ENCODE peak calls at places on chromosome 1, in eight cellular contexts. One of them, this sample, is unnamed.

GRCh38 chr1:35544976-35545375 is 12.2 kb downstream of the KIAA0319L start:
- DNase-seq in vagina: no peak
- DNase-seq in lung: peak; percentile 61
- DNase-seq in BE2C: peak; percentile 70
- DNase-seq in uterus: no peak
- DNase-seq in pancreas: no peak
- DNase-seq in body of pancreas: peak; percentile 58
- DNase-seq in NT2/D1: peak; percentile 66
- DNase-seq in this sample: peak; percentile 66

GRCh38 chr1:82258887-82259286 is 458.2 kb downstream of the ADGRL2 start:
- DNase-seq in lung: no peak
- DNase-seq in body of pancreas: no peak
- DNase-seq in vagina: no peak
- DNase-seq in BE2C: no peak
- DNase-seq in uterus: no peak
- DNase-seq in pancreas: no peak
- DNase-seq in NT2/D1: no peak
- DNase-seq in this sample: no peak

GRCh38 chr1:223129229-223129851 is 13.7 kb downstream of the TLR5 start:
- DNase-seq in lung: peak; percentile 77
- DNase-seq in NT2/D1: peak; percentile 61
- DNase-seq in vagina: no peak
- DNase-seq in pancreas: peak; percentile 52
- DNase-seq in uterus: peak; percentile 76
- DNase-seq in BE2C: peak; percentile 70
- DNase-seq in body of pancreas: peak; percentile 77
- DNase-seq in this sample: peak; percentile 71

GRCh38 chr1:24970399-24970753 is 40.3 kb upstream of the RUNX3 start:
- DNase-seq in pancreas: no peak
- DNase-seq in BE2C: no peak
- DNase-seq in NT2/D1: no peak
- DNase-seq in body of pancreas: no peak
- DNase-seq in lung: no peak
- DNase-seq in vagina: no peak
- DNase-seq in uterus: no peak
- DNase-seq in this sample: no peak

GRCh38 chr1:227270554-227270953 is 47.7 kb downstream of the CDC42BPA start:
- DNase-seq in uterus: no peak
- DNase-seq in NT2/D1: no peak
- DNase-seq in BE2C: no peak
- DNase-seq in vagina: no peak
- DNase-seq in pancreas: no peak
- DNase-seq in lung: no peak
- DNase-seq in body of pancreas: no peak
- DNase-seq in this sample: no peak

GRCh38 chr1:209767706-209768105 is 11.9 kb downstream of the TRAF3IP3 start:
- DNase-seq in vagina: no peak
- DNase-seq in lung: no peak
- DNase-seq in pancreas: no peak
- DNase-seq in BE2C: no peak
- DNase-seq in uterus: no peak
- DNase-seq in body of pancreas: no peak
- DNase-seq in NT2/D1: no peak
- DNase-seq in this sample: no peak

GRCh38 chr1:30631700-30632099 is 91.7 kb downstream of the MATN1 start:
- DNase-seq in BE2C: no peak
- DNase-seq in lung: no peak
- DNase-seq in vagina: no peak
- DNase-seq in uterus: no peak
- DNase-seq in NT2/D1: no peak
- DNase-seq in pancreas: no peak
- DNase-seq in body of pancreas: no peak
- DNase-seq in this sample: no peak

GRCh38 chr1:217363319-217363718 is 267.6 kb downstream of the GPATCH2 start:
- DNase-seq in body of pancreas: no peak
- DNase-seq in vagina: no peak
- DNase-seq in uterus: no peak
- DNase-seq in NT2/D1: no peak
- DNase-seq in BE2C: no peak
- DNase-seq in pancreas: no peak
- DNase-seq in lung: no peak
- DNase-seq in this sample: no peak

GRCh38 chr1:65813956-65814355 is 21.3 kb downstream of the PDE4B start:
- DNase-seq in vagina: no peak
- DNase-seq in NT2/D1: no peak
- DNase-seq in body of pancreas: no peak
- DNase-seq in lung: no peak
- DNase-seq in uterus: no peak
- DNase-seq in BE2C: peak; percentile 4
- DNase-seq in pancreas: no peak
- DNase-seq in this sample: no peak

DNA sequence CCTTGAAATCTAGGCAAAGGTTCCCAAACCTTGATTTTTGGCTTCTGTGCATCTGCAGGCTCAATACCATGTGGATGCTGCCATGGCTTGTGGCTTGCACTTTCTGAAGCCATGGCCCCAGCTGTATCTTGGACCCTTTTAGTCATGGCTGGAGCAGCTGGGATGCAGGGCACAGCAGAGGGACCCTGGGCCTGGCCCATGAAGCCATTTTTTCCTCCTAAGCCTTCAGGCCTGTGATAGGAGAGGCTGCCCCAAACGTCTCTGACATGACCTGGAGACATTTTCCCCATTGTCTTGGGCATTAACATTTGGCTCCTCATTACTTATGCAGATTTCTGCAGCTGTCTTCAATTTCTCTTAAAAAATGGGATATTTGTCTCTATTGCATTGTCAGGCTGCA is 97.4 kb downstream of the NPHS2 start:
- DNase-seq in pancreas: no peak
- DNase-seq in uterus: no peak
- DNase-seq in lung: no peak
- DNase-seq in BE2C: no peak
- DNase-seq in NT2/D1: no peak
- DNase-seq in body of pancreas: no peak
- DNase-seq in vagina: no peak
- DNase-seq in this sample: no peak
- H3K9me3 ChIP-seq in pancreas: no peaks in the 10 kb centered on the region
- H3K9me3 ChIP-seq in uterus: peaks cover 5% of the 10 kb centered on the region
- H3K9me3 ChIP-seq in lung: peaks cover 16% of the 10 kb centered on the region
- H3K9me3 ChIP-seq in BE2C: no peaks in the 10 kb centered on the region
- H3K9me3 ChIP-seq in NT2/D1: peaks cover 47% of the 10 kb centered on the region
- H3K9me3 ChIP-seq in body of pancreas: no peaks in the 10 kb centered on the region
- H3K9me3 ChIP-seq in vagina: no peaks in the 10 kb centered on the region
- H3K9me3 ChIP-seq in this sample: no peaks in the 10 kb centered on the region

DNA sequence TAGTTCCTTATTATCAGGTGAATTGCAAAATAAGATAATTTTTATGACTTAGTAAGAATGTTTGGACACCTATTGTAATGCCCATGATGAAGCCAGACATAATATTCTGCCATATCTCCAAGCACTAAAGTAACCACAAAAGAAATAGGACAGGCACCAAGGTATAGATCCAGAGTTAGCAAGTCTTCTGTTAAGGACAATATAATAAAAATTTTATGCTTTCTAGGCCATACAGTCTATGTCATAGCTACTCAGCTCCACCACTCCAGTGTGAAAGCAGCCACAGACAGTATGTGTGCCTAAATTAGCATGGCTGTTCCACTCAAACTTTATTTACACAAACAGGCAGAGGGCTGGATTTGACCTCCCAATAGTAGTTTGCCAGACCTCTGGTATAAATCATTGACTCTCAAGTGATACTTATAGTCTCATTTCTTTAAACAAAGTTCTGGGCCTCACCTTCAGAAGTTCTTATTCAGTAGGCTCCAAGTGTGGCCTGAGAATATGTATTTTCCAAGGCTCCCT is 88.3 kb downstream of the SCMH1 start:
- DNase-seq in NT2/D1: no peak
- DNase-seq in uterus: no peak
- DNase-seq in BE2C: no peak
- DNase-seq in pancreas: no peak
- DNase-seq in vagina: no peak
- DNase-seq in body of pancreas: no peak
- DNase-seq in lung: no peak
- DNase-seq in this sample: no peak
- H3K9me3 ChIP-seq in NT2/D1: no peaks in the 10 kb centered on the region
- H3K9me3 ChIP-seq in uterus: no peaks in the 10 kb centered on the region
- H3K9me3 ChIP-seq in BE2C: no peaks in the 10 kb centered on the region
- H3K9me3 ChIP-seq in pancreas: no peaks in the 10 kb centered on the region
- H3K9me3 ChIP-seq in vagina: no peaks in the 10 kb centered on the region
- H3K9me3 ChIP-seq in body of pancreas: no peaks in the 10 kb centered on the region
- H3K9me3 ChIP-seq in lung: no peaks in the 10 kb centered on the region
- H3K9me3 ChIP-seq in this sample: no peaks in the 10 kb centered on the region

GRCh38 chr1:79281442-79281841 is 274.9 kb upstream of the ADGRL4 start:
- DNase-seq in BE2C: no peak
- DNase-seq in NT2/D1: no peak
- DNase-seq in body of pancreas: no peak
- DNase-seq in vagina: no peak
- DNase-seq in pancreas: no peak
- DNase-seq in uterus: no peak
- DNase-seq in lung: no peak
- DNase-seq in this sample: no peak
- H3K9me3 ChIP-seq in BE2C: no peaks in the 10 kb centered on the region
- H3K9me3 ChIP-seq in NT2/D1: no peaks in the 10 kb centered on the region
- H3K9me3 ChIP-seq in body of pancreas: no peaks in the 10 kb centered on the region
- H3K9me3 ChIP-seq in vagina: no peaks in the 10 kb centered on the region
- H3K9me3 ChIP-seq in pancreas: no peaks in the 10 kb centered on the region
- H3K9me3 ChIP-seq in uterus: no peaks in the 10 kb centered on the region
- H3K9me3 ChIP-seq in lung: no peaks in the 10 kb centered on the region
- H3K9me3 ChIP-seq in this sample: no peaks in the 10 kb centered on the region

GRCh38 chr1:248752981-248753525 is 2.5 kb downstream of the LYPD8 start:
- DNase-seq in uterus: no peak
- DNase-seq in pancreas: no peak
- DNase-seq in vagina: no peak
- DNase-seq in lung: no peak
- DNase-seq in NT2/D1: no peak
- DNase-seq in body of pancreas: no peak
- DNase-seq in BE2C: no peak
- DNase-seq in this sample: no peak
- H3K9me3 ChIP-seq in uterus: no peaks in the 10 kb centered on the region
- H3K9me3 ChIP-seq in pancreas: no peaks in the 10 kb centered on the region
- H3K9me3 ChIP-seq in vagina: no peaks in the 10 kb centered on the region
- H3K9me3 ChIP-seq in lung: peaks cover 10% of the 10 kb centered on the region
- H3K9me3 ChIP-seq in NT2/D1: peaks cover 12% of the 10 kb centered on the region
- H3K9me3 ChIP-seq in body of pancreas: no peaks in the 10 kb centered on the region
- H3K9me3 ChIP-seq in BE2C: peaks cover 5% of the 10 kb centered on the region
- H3K9me3 ChIP-seq in this sample: no peaks in the 10 kb centered on the region

DNA sequence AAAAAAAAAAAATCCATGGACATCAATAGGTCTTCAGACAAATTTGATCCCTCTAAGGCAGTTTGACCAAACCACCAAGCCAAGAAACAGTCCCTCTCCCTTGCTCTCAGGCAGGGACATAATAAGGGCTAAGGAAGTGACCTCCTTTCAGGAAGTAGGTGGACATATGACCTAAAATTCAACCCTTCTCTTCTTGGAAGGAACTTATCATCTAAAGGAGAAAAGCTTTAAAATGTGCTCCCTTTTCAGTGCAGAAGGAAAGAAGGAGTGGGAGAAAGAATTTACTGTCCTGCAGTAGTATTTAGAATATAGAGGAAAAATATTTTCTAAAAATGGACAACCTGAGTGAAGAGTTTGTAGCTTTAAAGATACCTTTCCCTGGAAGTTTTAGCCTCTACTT is 118.1 kb downstream of the DTL start:
- DNase-seq in lung: no peak
- DNase-seq in body of pancreas: no peak
- DNase-seq in uterus: no peak
- DNase-seq in vagina: no peak
- DNase-seq in pancreas: no peak
- DNase-seq in BE2C: no peak
- DNase-seq in NT2/D1: no peak
- DNase-seq in this sample: no peak
- H3K9me3 ChIP-seq in lung: no peaks in the 10 kb centered on the region
- H3K9me3 ChIP-seq in body of pancreas: no peaks in the 10 kb centered on the region
- H3K9me3 ChIP-seq in uterus: no peaks in the 10 kb centered on the region
- H3K9me3 ChIP-seq in vagina: no peaks in the 10 kb centered on the region
- H3K9me3 ChIP-seq in pancreas: no peaks in the 10 kb centered on the region
- H3K9me3 ChIP-seq in BE2C: no peaks in the 10 kb centered on the region
- H3K9me3 ChIP-seq in NT2/D1: no peaks in the 10 kb centered on the region
- H3K9me3 ChIP-seq in this sample: no peaks in the 10 kb centered on the region

GRCh38 chr1:2974701-2975301 is 46.5 kb upstream of the ACTRT2 start:
- DNase-seq in NT2/D1: no peak
- DNase-seq in uterus: no peak
- DNase-seq in BE2C: no peak
- DNase-seq in vagina: peak; percentile 82
- DNase-seq in body of pancreas: no peak
- DNase-seq in pancreas: no peak
- DNase-seq in lung: no peak
- DNase-seq in this sample: no peak

GRCh38 chr1:2973661-2974593 is 47.3 kb upstream of the ACTRT2 start:
- DNase-seq in uterus: no peak
- DNase-seq in vagina: peak; percentile 74
- DNase-seq in BE2C: no peak
- DNase-seq in lung: no peak
- DNase-seq in pancreas: no peak
- DNase-seq in body of pancreas: no peak
- DNase-seq in NT2/D1: no peak
- DNase-seq in this sample: no peak

GRCh38 chr1:2976180-2976562 is 45.1 kb upstream of the ACTRT2 start:
- DNase-seq in pancreas: no peak
- DNase-seq in vagina: peak; percentile 72
- DNase-seq in BE2C: no peak
- DNase-seq in uterus: no peak
- DNase-seq in body of pancreas: no peak
- DNase-seq in lung: no peak
- DNase-seq in NT2/D1: no peak
- DNase-seq in this sample: no peak

GRCh38 chr1:2977886-2978611 is 43.2 kb upstream of the ACTRT2 start:
- DNase-seq in body of pancreas: no peak
- DNase-seq in uterus: no peak
- DNase-seq in BE2C: no peak
- DNase-seq in vagina: peak; percentile 67
- DNase-seq in pancreas: no peak
- DNase-seq in NT2/D1: no peak
- DNase-seq in lung: no peak
- DNase-seq in this sample: no peak

DNA sequence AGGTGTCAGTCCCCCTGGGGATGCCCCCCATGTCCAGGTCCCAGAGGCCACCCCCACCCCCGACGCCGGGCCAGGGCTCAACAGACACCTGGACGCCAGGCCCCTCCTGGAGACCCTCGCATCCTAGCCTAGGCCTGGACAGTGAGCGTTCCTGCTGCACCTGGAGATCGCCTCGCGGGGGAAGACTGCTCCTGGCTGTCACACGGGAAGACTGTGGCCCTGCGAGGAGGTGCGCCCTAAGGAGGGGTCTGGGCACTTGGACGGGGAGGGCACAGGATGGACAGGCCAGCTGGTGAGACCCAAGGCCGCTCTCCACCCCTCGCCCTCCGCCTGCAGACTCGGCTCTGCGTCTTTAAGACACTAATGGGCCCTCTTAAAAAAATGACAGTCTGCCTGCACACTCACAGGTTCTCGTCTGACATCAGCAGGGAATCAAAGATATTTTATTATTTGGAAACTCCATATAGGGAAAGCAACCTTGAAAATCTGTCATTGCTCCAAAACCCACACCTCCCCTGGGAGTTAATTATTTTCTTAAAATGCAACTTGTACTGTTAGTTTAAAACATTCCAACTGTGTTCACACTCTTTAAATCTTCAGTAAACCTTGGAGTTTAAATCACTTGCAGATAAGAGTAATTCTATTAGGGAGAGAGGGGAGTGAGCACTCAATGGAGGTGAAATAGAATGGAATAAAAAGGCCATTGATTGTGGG is 45.6 kb upstream of the ACTRT2 start:
- DNase-seq in pancreas: no peak
- DNase-seq in NT2/D1: no peak
- DNase-seq in uterus: no peak
- DNase-seq in body of pancreas: no peak
- DNase-seq in BE2C: no peak
- DNase-seq in vagina: peak; percentile 84
- DNase-seq in lung: no peak
- DNase-seq in this sample: no peak
- H3K9me3 ChIP-seq in pancreas: no peaks in the 10 kb centered on the region
- H3K9me3 ChIP-seq in NT2/D1: no peaks in the 10 kb centered on the region
- H3K9me3 ChIP-seq in uterus: no peaks in the 10 kb centered on the region
- H3K9me3 ChIP-seq in body of pancreas: no peaks in the 10 kb centered on the region
- H3K9me3 ChIP-seq in BE2C: no peaks in the 10 kb centered on the region
- H3K9me3 ChIP-seq in vagina: no peaks in the 10 kb centered on the region
- H3K9me3 ChIP-seq in lung: no peaks in the 10 kb centered on the region
- H3K9me3 ChIP-seq in this sample: no peaks in the 10 kb centered on the region